ENCODE peak calls at places on chromosomes 13 and 19, in six cellular contexts. P is ovary, E is suprapubic skin, T is sigmoid colon, U is thyroid gland, Y is body of pancreas. Q is an unnamed sample.

GRCh38 chr19:19034204-19034624 is 811 bp downstream of the ARMC6 start:
- DNase-seq in P (no peak), E (no peak), T (no peak), U (peak; percentile 42), Y (peak; percentile 38), Q (peak; percentile 53)

GRCh38 chr19:18155095-18156087 is 2.4 kb downstream of the PIK3R2 start:
- DNase-seq in P (peak; percentile 55), E (no peak), T (no peak), U (no peak), Y (no peak), Q (no peak)

GRCh38 chr19:55353803-55354697 is 469 bp downstream of the COX6B2 start:
- DNase-seq in P (peak; percentile 66), E (peak; percentile 70), T (peak; percentile 81), U (peak; percentile 31), Y (peak; percentile 67), Q (peak; percentile 71)

GRCh38 chr19:15265849-15266248 is 33.6 kb upstream of the EPHX3 start:
- DNase-seq in P (peak; percentile 99), E (no peak), T (peak; percentile 97), U (peak; percentile 96), Y (peak; percentile 99), Q (peak; percentile 97)

GRCh38 chr19:51777570-51778460 is 16.8 kb downstream of the FPR2 start:
- DNase-seq in P (peak; percentile 82), E (peak; percentile 74), T (peak; percentile 87), U (peak; percentile 54), Y (peak; percentile 48), Q (peak; percentile 52)

GRCh38 chr19:47581605-47582319 is 8.8 kb upstream of the ZNF541 start:
- DNase-seq in P (no peak), E (no peak), T (no peak), U (peak; percentile 97), Y (no peak), Q (no peak)

GRCh38 chr19:53506728-53507127 is 31.2 kb upstream of the ZNF331 start:
- DNase-seq in P (no peak), E (no peak), T (no peak), U (no peak), Y (no peak), Q (no peak)

GRCh38 chr13:94249512-94249911 is 230.0 kb downstream of the DCT start:
- DNase-seq in P (no peak), E (no peak), T (no peak), U (no peak), Y (no peak), Q (no peak)

GRCh38 chr13:52001120-52001731 is 10.0 kb downstream of the ATP7B start:
- DNase-seq in P (no peak), E (no peak), T (no peak), U (no peak), Y (no peak), Q (peak; percentile 38)

GRCh38 chr13:105336706-105337582 is 1198.5 kb downstream of the EFNB2 start:
- DNase-seq in P (no peak), E (no peak), T (no peak), U (peak; percentile 42), Y (no peak), Q (no peak)

GRCh38 chr13:34462843-34463242 is 479.2 kb upstream of the NBEA start:
- DNase-seq in P (no peak), E (no peak), T (no peak), U (no peak), Y (no peak), Q (peak; percentile 76)

GRCh38 chr13:102724923-102725322 is 30.1 kb upstream of the METTL21C start:
- DNase-seq in P (no peak), E (no peak), T (no peak), U (no peak), Y (no peak), Q (peak; percentile 76)

GRCh38 chr19:30450101-30450500 is 77.9 kb downstream of the ZNF536 start:
- DNase-seq in P (peak; percentile 61), E (no peak), T (peak; percentile 79), U (peak; percentile 63), Y (no peak), Q (no peak)

GRCh38 chr19:13208964-13209796 is 59.0 kb downstream of the IER2 start:
- DNase-seq in P (no peak), E (no peak), T (no peak), U (no peak), Y (no peak), Q (no peak)

GRCh38 chr19:30792561-30793505 is 420.6 kb downstream of the ZNF536 start:
- DNase-seq in P (no peak), E (no peak), T (no peak), U (no peak), Y (no peak), Q (no peak)

GRCh38 chr19:5103061-5103701 is 134.3 kb downstream of the KDM4B start:
- DNase-seq in P (no peak), E (no peak), T (peak; percentile 83), U (peak; percentile 92), Y (peak; percentile 93), Q (peak; percentile 46)

GRCh38 chr19:18772620-18773587 is 18.2 kb downstream of the COMP start:
- DNase-seq in P (no peak), E (no peak), T (no peak), U (peak; percentile 84), Y (no peak), Q (no peak)

GRCh38 chr19:3785938-3786824 is at the start of gene MATK:
- DNase-seq in P (no peak), E (no peak), T (no peak), U (no peak), Y (no peak), Q (no peak)

GRCh38 chr19:30208661-30209060 is 163.5 kb upstream of the ZNF536 start:
- DNase-seq in P (no peak), E (no peak), T (no peak), U (no peak), Y (no peak), Q (no peak)

GRCh38 chr19:3665681-3666544 is 34.4 kb downstream of the PIP5K1C start:
- DNase-seq in P (peak; percentile 85), E (peak; percentile 86), T (peak; percentile 86), U (peak; percentile 57), Y (peak; percentile 74), Q (peak; percentile 46)

GRCh38 chr19:3450796-3451411 is 29.4 kb downstream of the SMIM24 start:
- DNase-seq in P (peak; percentile 69), E (peak; percentile 84), T (peak; percentile 96), U (no peak), Y (no peak), Q (peak; percentile 99)

GRCh38 chr13:51453959-51454703 is 1.3 kb upstream of the INTS6 start:
- DNase-seq in P (peak; percentile 47), E (no peak), T (peak; percentile 70), U (peak; percentile 21), Y (peak; percentile 49), Q (peak; percentile 58)

GRCh38 chr13:25466880-25467279 is 95.1 kb downstream of the ATP8A2 start:
- DNase-seq in P (no peak), E (no peak), T (no peak), U (no peak), Y (no peak), Q (no peak)

GRCh38 chr13:106561551-106562170 is 6.3 kb downstream of the ARGLU1 start:
- DNase-seq in P (no peak), E (no peak), T (no peak), U (peak; percentile 24), Y (no peak), Q (peak; percentile 45)

GRCh38 chr13:40578055-40578454 is 88.4 kb downstream of the FOXO1 start:
- DNase-seq in P (no peak), E (no peak), T (no peak), U (peak; percentile 84), Y (no peak), Q (no peak)
- H3K4me1 ChIP-seq in P (peaks cover 43% of the 10 kb centered on the region), E (peaks cover 19% of the 10 kb centered on the region), T (peaks cover 52% of the 10 kb centered on the region), U (peaks cover 81% of the 10 kb centered on the region), Y (peaks cover 49% of the 10 kb centered on the region), Q (peaks cover 37% of the 10 kb centered on the region)

GRCh38 chr13:97975280-97975850 is 21.9 kb downstream of the IPO5 start:
- DNase-seq in P (peak; percentile 33), E (no peak), T (no peak), U (no peak), Y (no peak), Q (no peak)

GRCh38 chr13:97974773-97975172 is 21.3 kb downstream of the IPO5 start:
- DNase-seq in P (no peak), E (no peak), T (no peak), U (no peak), Y (no peak), Q (no peak)

GRCh38 chr13:97977376-97977705 is 23.9 kb downstream of the IPO5 start:
- DNase-seq in P (no peak), E (no peak), T (no peak), U (no peak), Y (no peak), Q (peak; percentile 53)

GRCh38 chr13:97976551-97977375 is 23.3 kb downstream of the IPO5 start:
- DNase-seq in P (no peak), E (peak; percentile 68), T (no peak), U (peak; percentile 15), Y (peak; percentile 38), Q (no peak)

DNA sequence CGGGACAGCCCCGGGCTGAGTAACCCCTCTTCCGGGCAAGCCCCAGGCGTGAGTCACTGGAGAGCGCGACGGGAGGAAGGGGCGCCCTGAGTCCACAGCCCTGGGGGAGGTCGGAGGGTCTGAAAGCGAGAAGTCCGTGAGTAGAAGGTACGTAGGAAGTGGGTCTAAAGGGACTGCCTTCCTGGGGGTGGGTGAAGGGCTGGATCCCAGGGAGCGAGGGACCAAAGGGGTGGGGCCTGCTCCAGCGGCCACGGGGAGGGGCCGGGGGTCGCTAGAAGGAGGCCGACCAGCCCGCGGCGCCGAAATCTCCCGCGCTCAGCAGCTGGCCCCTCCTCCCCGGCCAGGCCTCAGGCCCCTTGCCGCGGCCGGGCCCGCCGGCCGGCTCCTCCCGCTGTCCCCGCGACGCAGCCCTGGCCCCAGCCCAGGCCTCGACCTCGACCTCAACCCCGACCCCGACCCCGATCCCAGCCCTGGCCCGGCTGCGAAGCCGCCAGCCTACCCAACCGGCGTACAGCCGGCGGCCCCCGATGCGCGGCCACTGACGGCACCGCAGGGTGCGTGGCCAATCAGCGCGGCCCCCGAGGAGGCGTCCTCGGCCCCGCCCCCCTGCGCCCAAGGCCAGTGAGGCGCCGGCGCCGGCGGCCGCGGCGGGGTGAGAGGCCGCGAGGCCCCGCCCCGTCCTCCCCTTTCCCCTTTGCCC is 22.5 kb downstream of the IPO5 start:
- DNase-seq in P (peak; percentile 96), E (peak; percentile 91), T (peak; percentile 94), U (peak; percentile 93), Y (peak; percentile 93), Q (peak; percentile 85)
- TF ChIP-seq POLR2A in P (peak; percentile 92), E (peak; percentile 76), T (peak; percentile 28), U (peak; percentile 88), Y (peak; percentile 98), Q (peak; percentile 90)

GRCh38 chr19:35000338-35000646 is 169 bp downstream of the GRAMD1A start:
- DNase-seq in P (no peak), E (no peak), T (no peak), U (no peak), Y (no peak), Q (no peak)
- H3K4me1 ChIP-seq in P (peaks cover 25% of the 10 kb centered on the region), E (peaks cover 47% of the 10 kb centered on the region), T (peaks cover 29% of the 10 kb centered on the region), U (peaks cover 57% of the 10 kb centered on the region), Y (peaks cover 60% of the 10 kb centered on the region), Q (peaks cover 60% of the 10 kb centered on the region)

DNA sequence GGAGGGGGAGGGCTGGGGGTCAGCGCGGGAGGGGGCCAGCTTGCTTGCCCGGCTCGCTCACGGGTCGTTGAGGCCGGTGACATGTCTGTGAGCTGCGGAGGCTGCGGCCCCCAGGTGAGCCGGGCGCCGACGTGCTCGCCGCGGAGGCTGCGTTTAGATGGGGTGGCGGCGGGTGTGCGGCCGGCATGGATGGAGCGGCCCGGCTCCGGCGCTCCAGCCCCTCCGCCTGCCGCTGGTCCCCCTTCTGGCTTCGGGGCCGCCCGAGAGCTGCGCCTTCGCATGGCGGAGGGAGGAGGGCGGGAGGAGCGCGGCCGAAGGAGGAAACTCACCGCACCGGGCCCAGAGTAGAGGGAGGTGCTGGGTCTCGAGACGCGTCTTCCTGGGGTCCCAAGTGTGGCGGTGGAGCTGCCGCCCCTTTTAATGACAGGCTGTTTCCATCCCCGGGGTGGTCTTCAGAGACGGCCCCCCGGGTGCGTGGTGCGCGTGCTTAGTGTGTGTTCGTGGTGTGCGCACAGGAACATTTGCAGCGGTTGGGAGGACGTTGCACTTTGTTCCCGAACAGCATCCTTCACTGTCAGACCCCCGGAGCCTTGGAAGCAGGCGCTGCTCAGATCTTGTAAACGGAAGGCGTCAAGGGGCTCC is at the start of gene AKAP11:
- DNase-seq in P (no peak), E (peak; percentile 73), T (peak; percentile 76), U (no peak), Y (peak; percentile 51), Q (peak; percentile 65)
- TF ChIP-seq POLR2A in P (peak; percentile 21), E (no peak), T (no peak), U (peak; percentile 20), Y (no peak), Q (peak; percentile 52)